ENCODE peak calls at places on chromosome 1, in four cellular contexts. One of them, this sample, is unnamed. For H3K9me3, the result is how much of the 10 kb centered on the place peaks cover.

GRCh38 chr1:211323156-211324063 is 3.2 kb upstream of the TRAF5 start:
- DNase-seq in heart left ventricle: peak
- DNase-seq in sigmoid colon: no peak
- DNase-seq in stomach: peak
- DNase-seq in this sample: peak

GRCh38 chr1:118304722-118305344 is 119.8 kb upstream of the SPAG17 start:
- DNase-seq in heart left ventricle: no peak
- DNase-seq in sigmoid colon: no peak
- DNase-seq in stomach: no peak
- DNase-seq in this sample: no peak

GRCh38 chr1:81982523-81982922 is 181.8 kb downstream of the ADGRL2 start:
- DNase-seq in heart left ventricle: no peak
- DNase-seq in sigmoid colon: no peak
- DNase-seq in stomach: no peak
- DNase-seq in this sample: no peak

GRCh38 chr1:180482425-180483275 is 19.7 kb downstream of the ACBD6 start:
- DNase-seq in heart left ventricle: no peak
- DNase-seq in sigmoid colon: no peak
- DNase-seq in stomach: no peak
- DNase-seq in this sample: no peak

GRCh38 chr1:20405893-20406604 is 80.0 kb downstream of the CAMK2N1 start:
- DNase-seq in heart left ventricle: no peak
- DNase-seq in sigmoid colon: no peak
- DNase-seq in stomach: no peak
- DNase-seq in this sample: no peak

GRCh38 chr1:185864889-185865288 is 130.7 kb downstream of the HMCN1 start:
- DNase-seq in heart left ventricle: no peak
- DNase-seq in sigmoid colon: no peak
- DNase-seq in stomach: no peak
- DNase-seq in this sample: no peak

GRCh38 chr1:210726621-210727020 is 397.9 kb downstream of the HHAT start:
- DNase-seq in heart left ventricle: no peak
- DNase-seq in sigmoid colon: no peak
- DNase-seq in stomach: no peak
- DNase-seq in this sample: no peak

GRCh38 chr1:10755977-10756521 is 40.4 kb downstream of the CASZ1 start:
- DNase-seq in heart left ventricle: peak
- DNase-seq in sigmoid colon: peak
- DNase-seq in stomach: peak
- DNase-seq in this sample: no peak

GRCh38 chr1:53715478-53715877 is 23.5 kb downstream of the GLIS1 start:
- DNase-seq in heart left ventricle: no peak
- DNase-seq in sigmoid colon: no peak
- DNase-seq in stomach: no peak
- DNase-seq in this sample: no peak

GRCh38 chr1:224873645-224874369 is 55.7 kb upstream of the DNAH14 start:
- DNase-seq in heart left ventricle: no peak
- DNase-seq in sigmoid colon: no peak
- DNase-seq in stomach: no peak
- DNase-seq in this sample: no peak

GRCh38 chr1:51871351-51871975 is 7.1 kb downstream of the NRDC start:
- DNase-seq in heart left ventricle: no peak
- DNase-seq in sigmoid colon: no peak
- DNase-seq in stomach: no peak
- DNase-seq in this sample: no peak

GRCh38 chr1:27007909-27008582 is 4.6 kb downstream of the TENT5B start:
- DNase-seq in heart left ventricle: no peak
- DNase-seq in sigmoid colon: no peak
- DNase-seq in stomach: peak
- DNase-seq in this sample: no peak

GRCh38 chr1:7252411-7253117 is 467.3 kb downstream of the CAMTA1 start:
- DNase-seq in heart left ventricle: no peak
- DNase-seq in sigmoid colon: no peak
- DNase-seq in stomach: no peak
- DNase-seq in this sample: no peak

GRCh38 chr1:196558424-196558823 is 49.8 kb downstream of the KCNT2 start:
- DNase-seq in heart left ventricle: no peak
- DNase-seq in sigmoid colon: no peak
- DNase-seq in stomach: no peak
- DNase-seq in this sample: no peak

GRCh38 chr1:166155108-166155507 is 11.7 kb downstream of the FAM78B start:
- DNase-seq in heart left ventricle: no peak
- DNase-seq in sigmoid colon: no peak
- DNase-seq in stomach: no peak
- DNase-seq in this sample: no peak

GRCh38 chr1:178057863-178058576 is 35.9 kb upstream of the RASAL2 start:
- DNase-seq in heart left ventricle: peak
- DNase-seq in sigmoid colon: peak
- DNase-seq in stomach: no peak
- DNase-seq in this sample: peak

GRCh38 chr1:53949023-53949611 is 3.0 kb downstream of the LRRC42 start:
- DNase-seq in heart left ventricle: no peak
- DNase-seq in sigmoid colon: no peak
- DNase-seq in stomach: no peak
- DNase-seq in this sample: no peak

GRCh38 chr1:8846263-8846662 is 28.8 kb upstream of the RERE start:
- DNase-seq in heart left ventricle: no peak
- DNase-seq in sigmoid colon: no peak
- DNase-seq in stomach: no peak
- DNase-seq in this sample: no peak

GRCh38 chr1:22555386-22555656 is 8.0 kb upstream of the EPHA8 start:
- DNase-seq in heart left ventricle: no peak
- DNase-seq in sigmoid colon: no peak
- DNase-seq in stomach: no peak
- DNase-seq in this sample: no peak

GRCh38 chr1:185652348-185652747 is 81.8 kb upstream of the HMCN1 start:
- DNase-seq in heart left ventricle: no peak
- DNase-seq in sigmoid colon: no peak
- DNase-seq in stomach: no peak
- DNase-seq in this sample: no peak

GRCh38 chr1:17759114-17759513 is 4.0 kb downstream of the ACTL8 start:
- DNase-seq in heart left ventricle: no peak
- DNase-seq in sigmoid colon: no peak
- DNase-seq in stomach: no peak
- DNase-seq in this sample: no peak

GRCh38 chr1:205172729-205173366 is 38.7 kb downstream of the DSTYK start:
- DNase-seq in heart left ventricle: no peak
- DNase-seq in sigmoid colon: no peak
- DNase-seq in stomach: no peak
- DNase-seq in this sample: no peak

GRCh38 chr1:84963021-84963420 is 33.9 kb downstream of the MCOLN2 start:
- DNase-seq in heart left ventricle: no peak
- DNase-seq in sigmoid colon: no peak
- DNase-seq in stomach: no peak
- DNase-seq in this sample: no peak

GRCh38 chr1:177907000-177907399 is 62.9 kb downstream of the SEC16B start:
- DNase-seq in heart left ventricle: no peak
- DNase-seq in sigmoid colon: no peak
- DNase-seq in stomach: no peak
- DNase-seq in this sample: no peak

GRCh38 chr1:202233824-202234223 is 40.2 kb downstream of the LGR6 start:
- DNase-seq in heart left ventricle: no peak
- DNase-seq in sigmoid colon: no peak
- DNase-seq in stomach: no peak
- DNase-seq in this sample: no peak

GRCh38 chr1:230857822-230858221 is 10.5 kb downstream of the C1orf198 start:
- DNase-seq in heart left ventricle: no peak
- DNase-seq in sigmoid colon: no peak
- DNase-seq in stomach: no peak
- DNase-seq in this sample: no peak

GRCh38 chr1:207327994-207328393 is 6.5 kb downstream of the CD55 start:
- DNase-seq in heart left ventricle: no peak
- DNase-seq in sigmoid colon: no peak
- DNase-seq in stomach: no peak
- DNase-seq in this sample: no peak

GRCh38 chr1:116357487-116357886 is 15.6 kb upstream of the ATP1A1 start:
- DNase-seq in heart left ventricle: no peak
- DNase-seq in sigmoid colon: no peak
- DNase-seq in stomach: no peak
- DNase-seq in this sample: no peak

GRCh38 chr1:24743404-24744211 is 1.6 kb upstream of the CLIC4 start:
- DNase-seq in heart left ventricle: no peak
- DNase-seq in sigmoid colon: no peak
- DNase-seq in stomach: peak
- DNase-seq in this sample: no peak

GRCh38 chr1:13482600-13482999 is 31.2 kb downstream of the LRRC38 start:
- DNase-seq in heart left ventricle: no peak
- DNase-seq in sigmoid colon: no peak
- DNase-seq in stomach: no peak
- DNase-seq in this sample: no peak

GRCh38 chr1:213970193-213970592 is 17.6 kb upstream of the PROX1 start:
- DNase-seq in heart left ventricle: no peak
- DNase-seq in sigmoid colon: no peak
- DNase-seq in stomach: no peak
- DNase-seq in this sample: no peak

GRCh38 chr1:51957618-51958017 is 32.9 kb downstream of the RAB3B start:
- DNase-seq in heart left ventricle: no peak
- DNase-seq in sigmoid colon: no peak
- DNase-seq in stomach: no peak
- DNase-seq in this sample: no peak

GRCh38 chr1:167833904-167834303 is 80.0 kb downstream of the ADCY10 start:
- DNase-seq in heart left ventricle: no peak
- DNase-seq in sigmoid colon: no peak
- DNase-seq in stomach: no peak
- DNase-seq in this sample: no peak

GRCh38 chr1:25579947-25580309 is 36.5 kb downstream of the LDLRAP1 start:
- DNase-seq in heart left ventricle: no peak
- DNase-seq in sigmoid colon: no peak
- DNase-seq in stomach: no peak
- DNase-seq in this sample: no peak

GRCh38 chr1:158969855-158970254 is 38.5 kb downstream of the PYHIN1 start:
- DNase-seq in heart left ventricle: no peak
- DNase-seq in sigmoid colon: no peak
- DNase-seq in stomach: no peak
- DNase-seq in this sample: no peak

GRCh38 chr1:107198581-107198980 is 57.7 kb downstream of the NTNG1 start:
- DNase-seq in heart left ventricle: no peak
- DNase-seq in sigmoid colon: no peak
- DNase-seq in stomach: no peak
- DNase-seq in this sample: no peak

DNA sequence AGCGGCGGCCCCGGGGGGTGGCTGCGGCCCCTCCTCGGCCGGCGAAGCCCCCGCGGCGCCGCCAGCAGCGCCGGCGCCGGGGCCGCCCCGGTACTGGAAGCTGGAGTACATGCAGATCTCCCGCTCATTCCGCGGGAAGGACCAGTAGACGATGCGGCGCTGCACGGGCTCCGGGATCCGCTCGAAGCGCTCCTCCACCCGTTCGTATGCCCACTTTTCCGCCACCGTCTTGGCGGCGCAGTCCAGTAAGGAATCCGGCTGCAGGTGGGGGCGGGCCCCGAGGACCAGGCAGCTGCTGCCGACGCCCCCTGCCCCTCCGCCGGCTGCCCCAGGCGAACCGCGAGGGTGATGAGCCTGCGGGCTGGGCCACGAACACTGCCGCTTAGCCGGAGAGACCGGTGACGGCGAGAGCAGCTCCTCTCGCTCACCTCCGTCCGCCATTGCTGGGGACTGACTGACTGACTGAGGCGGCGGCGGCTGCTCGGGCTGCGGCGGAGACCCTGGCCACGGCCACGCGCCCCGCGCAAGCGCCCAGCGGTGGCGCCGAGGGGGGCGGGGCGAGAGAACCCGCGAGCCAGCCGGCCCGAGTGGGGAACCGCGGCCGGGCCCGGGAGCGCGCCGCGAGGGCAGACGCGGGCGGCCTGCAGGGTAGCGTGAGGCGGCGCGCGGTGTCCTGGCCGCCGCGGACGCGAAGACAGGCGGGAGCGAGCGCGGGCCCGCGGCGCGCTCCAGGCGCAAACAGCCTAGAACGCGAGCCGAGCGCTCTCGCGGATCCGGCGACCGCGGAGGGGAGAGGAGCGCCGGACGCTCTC is at the start of gene ZSWIM5:
- DNase-seq in heart left ventricle: peak
- DNase-seq in sigmoid colon: peak
- DNase-seq in stomach: peak
- DNase-seq in this sample: peak
- TF ChIP-seq POLR2A in heart left ventricle: peak
- TF ChIP-seq POLR2A in sigmoid colon: no peak
- TF ChIP-seq POLR2A in stomach: no peak
- TF ChIP-seq POLR2A in this sample: no peak

DNA sequence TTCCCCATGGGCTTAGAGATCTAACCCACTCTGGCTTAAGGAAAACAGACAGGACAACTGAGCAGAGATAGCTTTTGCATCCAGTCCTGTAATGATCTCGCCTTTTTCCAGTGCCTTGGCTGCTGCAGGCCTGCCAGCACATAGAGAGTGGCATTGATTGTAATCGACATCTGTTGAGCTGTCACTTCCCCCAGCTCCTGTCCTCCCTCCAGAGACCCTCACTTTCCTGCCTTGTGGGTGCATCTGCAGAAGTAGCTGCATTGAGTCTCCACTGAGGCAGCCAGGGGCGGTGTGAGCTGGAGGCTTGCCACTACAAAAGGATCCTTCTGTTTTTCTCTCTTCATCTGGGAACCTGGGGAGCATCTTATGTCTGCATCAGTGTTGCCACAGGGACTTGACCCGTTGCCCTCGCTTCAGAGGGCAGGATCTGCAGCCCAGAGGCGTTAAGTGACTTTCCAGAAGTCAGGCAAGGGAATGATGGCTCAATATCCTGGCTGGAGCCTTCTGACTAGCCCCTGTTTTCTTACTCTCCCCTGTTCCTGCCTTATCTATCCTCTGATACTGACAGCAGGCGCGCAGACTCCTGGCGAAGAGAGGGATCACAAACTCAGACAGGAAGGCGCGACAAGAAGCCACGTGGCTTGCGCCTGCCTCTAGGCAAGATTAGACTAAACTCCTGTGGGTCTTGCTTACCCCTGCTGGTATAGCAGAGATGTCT is 13.2 kb upstream of the FMOD start:
- DNase-seq in heart left ventricle: peak
- DNase-seq in sigmoid colon: no peak
- DNase-seq in stomach: peak
- DNase-seq in this sample: no peak
- H3K27ac ChIP-seq in heart left ventricle: no peak
- H3K27ac ChIP-seq in sigmoid colon: no peak
- H3K27ac ChIP-seq in stomach: no peak
- H3K27ac ChIP-seq in this sample: no peak

GRCh38 chr1:67188137-67188536 is 21.9 kb downstream of the IL23R start:
- DNase-seq in heart left ventricle: no peak
- DNase-seq in sigmoid colon: no peak
- DNase-seq in stomach: no peak
- DNase-seq in this sample: no peak
- H3K9me3 ChIP-seq in heart left ventricle: under half
- H3K9me3 ChIP-seq in sigmoid colon: under half
- H3K9me3 ChIP-seq in stomach: under half
- H3K9me3 ChIP-seq in this sample: under half

DNA sequence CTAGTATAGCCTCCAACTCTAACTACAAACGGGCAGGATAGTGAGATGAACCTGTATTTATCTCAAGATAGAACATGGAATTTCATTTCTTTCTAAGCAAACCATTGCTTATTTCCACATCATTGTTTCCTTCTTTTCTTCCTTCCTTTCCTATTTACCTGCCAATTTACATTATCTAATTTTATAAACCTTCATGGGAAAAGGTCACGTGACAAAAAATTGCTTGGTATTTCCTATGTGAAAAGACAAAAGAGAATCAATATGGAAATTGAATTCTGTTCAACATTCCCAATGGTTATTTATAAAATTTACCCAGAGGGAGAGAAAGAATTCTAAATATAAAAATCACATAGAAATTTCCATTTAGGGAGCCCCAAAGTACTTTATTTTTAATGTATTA is 22.4 kb upstream of the RBM15 start:
- DNase-seq in heart left ventricle: no peak
- DNase-seq in sigmoid colon: no peak
- DNase-seq in stomach: no peak
- DNase-seq in this sample: no peak
- TF ChIP-seq POLR2A in heart left ventricle: no peak
- TF ChIP-seq POLR2A in sigmoid colon: no peak
- TF ChIP-seq POLR2A in stomach: no peak
- TF ChIP-seq POLR2A in this sample: no peak